ENCODE peak calls at places on chromosomes 12 and 14, in ten cellular contexts. J is HCT116; N is kidney; S is breast epithelium; Q is pancreas; P is GM23338; C is CD4-positive, CD25-positive, alpha-beta regulatory T cell; B is lower lobe of right lung; E is mammary epithelial cell; Y is stomach. D is an unnamed sample. For H3K4me1, the result is how much of the 10 kb centered on the place peaks cover.

GRCh38 chr14:73728106-73729014 is 14.2 kb upstream of the PNMA1 start:
- DNase-seq in J (peak), N (peak), S (peak), Q (peak), P (peak), C (peak), B (peak), E (peak), Y (peak), D (peak)

GRCh38 chr14:87944987-87945604 is 47.9 kb downstream of the GALC start:
- DNase-seq in J (peak), N (no peak), S (no peak), Q (no peak), P (peak), C (peak), B (no peak), E (peak), Y (no peak), D (no peak)

GRCh38 chr12:31594681-31595080 is 3.7 kb upstream of the DENND5B start:
- DNase-seq in J (no peak), N (peak), S (no peak), Q (no peak), P (no peak), C (no peak), B (no peak), E (no peak), Y (no peak), D (no peak)

GRCh38 chr12:50184261-50184660 is 17.1 kb upstream of the CERS5 start:
- DNase-seq in J (no peak), N (no peak), S (no peak), Q (no peak), P (no peak), C (no peak), B (no peak), E (no peak), Y (no peak), D (no peak)

GRCh38 chr14:61573748-61574513 is 121.4 kb upstream of the HIF1A start:
- DNase-seq in J (no peak), N (no peak), S (no peak), Q (no peak), P (no peak), C (no peak), B (no peak), E (peak), Y (no peak), D (no peak)

GRCh38 chr14:92651106-92651792 is 97.2 kb downstream of the LGMN start:
- DNase-seq in J (no peak), N (peak), S (no peak), Q (no peak), P (no peak), C (peak), B (peak), E (no peak), Y (peak), D (peak)

GRCh38 chr14:46344327-46344937 is 307.1 kb downstream of the RPL10L start:
- DNase-seq in J (peak), N (no peak), S (no peak), Q (no peak), P (peak), C (no peak), B (no peak), E (peak), Y (no peak), D (no peak)

GRCh38 chr14:32724864-32725550 is 213.7 kb upstream of the NPAS3 start:
- DNase-seq in J (no peak), N (peak), S (no peak), Q (no peak), P (peak), C (no peak), B (no peak), E (peak), Y (no peak), D (no peak)

GRCh38 chr14:62179367-62180018 is 417.3 kb downstream of the SNAPC1 start:
- DNase-seq in J (peak), N (no peak), S (no peak), Q (peak), P (peak), C (no peak), B (no peak), E (peak), Y (peak), D (no peak)

GRCh38 chr12:18158774-18159557 is 69.0 kb upstream of the RERGL start:
- DNase-seq in J (no peak), N (no peak), S (no peak), Q (no peak), P (peak), C (peak), B (no peak), E (peak), Y (no peak), D (no peak)

GRCh38 chr12:119693006-119693405 is 25.1 kb downstream of the PRKAB1 start:
- DNase-seq in J (no peak), N (no peak), S (no peak), Q (peak), P (no peak), C (no peak), B (no peak), E (peak), Y (peak), D (no peak)

GRCh38 chr12:56082967-56083366 is 3.0 kb downstream of the ERBB3 start:
- DNase-seq in J (no peak), N (no peak), S (no peak), Q (no peak), P (no peak), C (no peak), B (no peak), E (no peak), Y (no peak), D (no peak)

GRCh38 chr12:122020795-122021192 is 890 bp upstream of the BCL7A start:
- DNase-seq in J (no peak), N (no peak), S (no peak), Q (no peak), P (peak), C (no peak), B (no peak), E (no peak), Y (no peak), D (no peak)

GRCh38 chr12:127489055-127489454 is 777.9 kb upstream of the TMEM132C start:
- DNase-seq in J (no peak), N (no peak), S (no peak), Q (no peak), P (no peak), C (no peak), B (no peak), E (no peak), Y (peak), D (no peak)
- H3K4me1 ChIP-seq in J (under half), N (under half), S (under half), Q (under half), P (under half), C (under half), B (under half), E (under half), Y (under half), D (under half)

GRCh38 chr14:94111276-94112095 is 950 bp downstream of the IFI27 start:
- DNase-seq in J (no peak), N (peak), S (no peak), Q (no peak), P (no peak), C (no peak), B (no peak), E (no peak), Y (no peak), D (no peak)

GRCh38 chr14:94113908-94114588 is 3.5 kb downstream of the IFI27 start:
- DNase-seq in J (no peak), N (no peak), S (no peak), Q (no peak), P (no peak), C (no peak), B (no peak), E (no peak), Y (peak), D (no peak)

GRCh38 chr14:94113073-94113472 is 2.5 kb downstream of the IFI27 start:
- DNase-seq in J (no peak), N (no peak), S (no peak), Q (no peak), P (no peak), C (no peak), B (no peak), E (no peak), Y (peak), D (no peak)

GRCh38 chr14:94113490-94113889 is 3.0 kb downstream of the IFI27 start:
- DNase-seq in J (no peak), N (no peak), S (no peak), Q (peak), P (no peak), C (no peak), B (no peak), E (peak), Y (peak), D (no peak)

GRCh38 chr14:94112513-94113060 is 2.1 kb downstream of the IFI27 start:
- DNase-seq in J (no peak), N (no peak), S (no peak), Q (no peak), P (no peak), C (no peak), B (no peak), E (no peak), Y (peak), D (no peak)
- H3K27ac ChIP-seq in J (no peak), N (no peak), S (peak), Q (no peak), P (no peak), C (no peak), B (peak), E (no peak), Y (peak), D (no peak)

DNA sequence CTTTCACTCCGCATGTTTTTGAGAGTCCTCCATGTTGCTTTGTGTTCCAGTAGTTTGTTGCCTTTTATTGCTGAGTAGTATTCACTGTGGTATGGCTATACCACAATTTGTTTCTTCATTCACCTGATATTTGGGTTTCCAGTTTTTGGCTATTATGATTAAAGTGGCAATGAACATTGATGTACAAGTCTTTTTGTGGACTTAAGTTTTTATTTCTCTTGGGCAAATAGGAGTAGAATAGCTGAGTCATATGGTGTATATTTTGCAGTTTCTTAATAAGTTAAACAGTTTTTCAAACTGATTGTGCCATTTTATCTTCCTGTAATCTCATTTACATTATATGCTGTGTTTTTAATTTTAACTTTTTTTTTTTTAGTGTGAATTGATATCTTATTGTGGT is 16.2 kb downstream of the ADIPOR2 start:
- DNase-seq in J (no peak), N (no peak), S (no peak), Q (no peak), P (no peak), C (no peak), B (no peak), E (no peak), Y (no peak), D (no peak)
- H3K4me1 ChIP-seq in J (under half), N (under half), S (under half), Q (under half), P (under half), C (under half), B (half or more), E (under half), Y (half or more), D (under half)

GRCh38 chr12:53464685-53465084 is 12.8 kb downstream of the PCBP2 start:
- DNase-seq in J (no peak), N (no peak), S (no peak), Q (no peak), P (no peak), C (no peak), B (no peak), E (no peak), Y (no peak), D (no peak)

GRCh38 chr12:53461059-53461458 is 9.2 kb downstream of the PCBP2 start:
- DNase-seq in J (no peak), N (no peak), S (no peak), Q (no peak), P (no peak), C (no peak), B (no peak), E (no peak), Y (no peak), D (no peak)

GRCh38 chr12:53463802-53464375 is 12.0 kb downstream of the PCBP2 start:
- DNase-seq in J (no peak), N (no peak), S (no peak), Q (no peak), P (no peak), C (no peak), B (no peak), E (no peak), Y (no peak), D (no peak)

GRCh38 chr12:53461591-53461990 is 9.7 kb downstream of the PCBP2 start:
- DNase-seq in J (no peak), N (no peak), S (no peak), Q (no peak), P (no peak), C (no peak), B (no peak), E (no peak), Y (no peak), D (no peak)

GRCh38 chr12:53462935-53463334 is 11.0 kb downstream of the PCBP2 start:
- DNase-seq in J (no peak), N (no peak), S (no peak), Q (no peak), P (no peak), C (no peak), B (no peak), E (no peak), Y (no peak), D (no peak)
- H3K27ac ChIP-seq in J (no peak), N (peak), S (no peak), Q (no peak), P (no peak), C (no peak), B (no peak), E (no peak), Y (no peak), D (no peak)

GRCh38 chr12:15629761-15630160 is 159.4 kb downstream of the EPS8 start:
- DNase-seq in J (no peak), N (no peak), S (no peak), Q (no peak), P (no peak), C (no peak), B (no peak), E (peak), Y (no peak), D (no peak)

GRCh38 chr12:15632708-15633107 is 156.5 kb downstream of the EPS8 start:
- DNase-seq in J (peak), N (no peak), S (no peak), Q (no peak), P (no peak), C (no peak), B (no peak), E (peak), Y (no peak), D (no peak)

GRCh38 chr12:15627995-15628945 is 160.9 kb downstream of the EPS8 start:
- DNase-seq in J (no peak), N (no peak), S (no peak), Q (no peak), P (no peak), C (no peak), B (no peak), E (no peak), Y (no peak), D (no peak)

GRCh38 chr12:15631007-15631715 is 158.0 kb downstream of the EPS8 start:
- DNase-seq in J (no peak), N (no peak), S (no peak), Q (no peak), P (no peak), C (no peak), B (no peak), E (no peak), Y (no peak), D (no peak)

DNA sequence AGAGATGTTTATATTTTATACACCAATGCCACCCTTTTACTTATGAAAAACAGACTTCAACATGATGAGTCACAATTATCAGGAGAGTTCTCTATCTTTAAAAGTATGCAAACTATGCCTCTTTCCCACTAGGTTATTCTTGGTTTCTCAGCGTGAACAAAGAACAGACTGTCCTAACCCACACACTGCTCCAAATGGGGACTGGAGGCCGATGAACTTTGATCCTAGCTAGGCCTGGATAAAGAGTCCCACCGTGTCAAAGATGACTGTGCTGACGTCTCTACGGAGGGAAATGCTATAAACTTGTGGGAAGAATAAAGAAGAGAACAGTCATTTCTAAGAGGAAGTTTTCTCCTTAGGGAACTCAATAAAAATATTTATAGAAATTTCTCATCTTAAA is 160.1 kb downstream of the EPS8 start:
- DNase-seq in J (peak), N (peak), S (no peak), Q (peak), P (peak), C (no peak), B (no peak), E (peak), Y (peak), D (peak)
- H3K4me1 ChIP-seq in J (half or more), N (under half), S (under half), Q (under half), P (under half), C (under half), B (under half), E (under half), Y (under half), D (under half)

GRCh38 chr12:58540480-58541299 is 379.6 kb downstream of the LRIG3 start:
- DNase-seq in J (peak), N (peak), S (no peak), Q (peak), P (peak), C (no peak), B (peak), E (peak), Y (peak), D (peak)
- H3K27ac ChIP-seq in J (no peak), N (no peak), S (no peak), Q (no peak), P (no peak), C (no peak), B (no peak), E (no peak), Y (no peak), D (no peak)

GRCh38 chr12:12726543-12727093 is 9.4 kb downstream of the CDKN1B start:
- DNase-seq in J (no peak), N (no peak), S (no peak), Q (no peak), P (no peak), C (no peak), B (no peak), E (peak), Y (no peak), D (no peak)

GRCh38 chr12:12724421-12725085 is 7.4 kb downstream of the CDKN1B start:
- DNase-seq in J (no peak), N (no peak), S (no peak), Q (no peak), P (peak), C (no peak), B (no peak), E (no peak), Y (no peak), D (no peak)

GRCh38 chr12:12723681-12724420 is 6.7 kb downstream of the CDKN1B start:
- DNase-seq in J (no peak), N (peak), S (no peak), Q (peak), P (peak), C (peak), B (peak), E (peak), Y (peak), D (peak)

GRCh38 chr12:12725956-12726542 is 8.9 kb downstream of the CDKN1B start:
- DNase-seq in J (no peak), N (no peak), S (no peak), Q (no peak), P (no peak), C (no peak), B (no peak), E (no peak), Y (no peak), D (no peak)

DNA sequence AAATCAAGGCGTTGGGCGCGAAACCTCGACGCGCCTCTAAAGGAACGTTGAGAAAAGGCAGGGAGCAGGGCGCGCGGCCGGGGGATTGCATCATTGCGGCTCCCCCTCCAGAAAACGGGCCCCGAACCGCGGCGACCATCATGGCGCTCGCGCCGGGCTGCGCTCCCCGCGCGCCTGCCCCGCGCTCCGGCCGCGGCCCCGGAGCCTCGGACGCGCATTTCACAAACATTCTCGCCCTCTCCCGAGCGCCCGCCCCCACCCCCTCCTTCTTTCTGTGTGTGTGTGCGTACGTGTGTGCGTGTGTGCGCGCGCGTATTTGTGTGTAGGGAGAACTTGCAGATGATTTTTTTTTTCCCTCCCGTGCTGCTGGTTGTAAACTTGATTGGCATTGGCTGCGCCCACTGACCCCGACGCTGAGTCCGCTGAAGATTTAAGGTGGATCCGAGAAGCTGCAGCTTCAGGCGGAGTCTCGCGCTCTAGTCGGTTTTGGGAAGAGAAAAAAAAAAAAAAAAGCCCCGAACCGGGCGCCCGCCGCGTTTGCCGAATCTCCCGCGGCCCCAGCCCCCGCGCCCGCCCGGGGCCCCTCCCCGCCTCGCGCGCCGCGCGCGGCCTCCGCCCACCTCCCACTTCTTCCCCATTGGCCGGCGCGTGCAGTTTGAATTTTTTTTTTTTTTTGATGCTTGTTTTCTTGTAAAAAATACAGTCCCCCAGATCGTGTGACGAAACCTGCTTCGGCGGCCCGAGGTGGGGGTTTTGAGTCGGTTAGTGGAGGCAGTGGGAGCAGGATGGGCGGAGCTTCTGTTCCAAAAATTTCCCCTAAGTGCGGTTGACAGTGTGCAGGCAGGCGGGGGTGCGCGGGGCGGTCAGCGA is 8.2 kb downstream of the CDKN1B start:
- DNase-seq in J (peak), N (peak), S (peak), Q (peak), P (peak), C (peak), B (peak), E (peak), Y (peak), D (peak)
- H3K4me1 ChIP-seq in J (under half), N (under half), S (under half), Q (under half), P (under half), C (half or more), B (under half), E (under half), Y (under half), D (under half)

GRCh38 chr12:120962487-120963054 is 15.8 kb upstream of the HNF1A start:
- DNase-seq in J (no peak), N (no peak), S (no peak), Q (no peak), P (no peak), C (no peak), B (no peak), E (peak), Y (no peak), D (no peak)

GRCh38 chr12:120964298-120964697 is 14.0 kb upstream of the HNF1A start:
- DNase-seq in J (no peak), N (peak), S (no peak), Q (no peak), P (no peak), C (no peak), B (no peak), E (no peak), Y (no peak), D (no peak)

GRCh38 chr12:120965125-120965524 is 13.2 kb upstream of the HNF1A start:
- DNase-seq in J (no peak), N (peak), S (no peak), Q (no peak), P (no peak), C (no peak), B (no peak), E (no peak), Y (no peak), D (no peak)

GRCh38 chr12:120961604-120962486 is 16.5 kb upstream of the HNF1A start:
- DNase-seq in J (no peak), N (no peak), S (no peak), Q (peak), P (peak), C (no peak), B (no peak), E (no peak), Y (peak), D (no peak)

DNA sequence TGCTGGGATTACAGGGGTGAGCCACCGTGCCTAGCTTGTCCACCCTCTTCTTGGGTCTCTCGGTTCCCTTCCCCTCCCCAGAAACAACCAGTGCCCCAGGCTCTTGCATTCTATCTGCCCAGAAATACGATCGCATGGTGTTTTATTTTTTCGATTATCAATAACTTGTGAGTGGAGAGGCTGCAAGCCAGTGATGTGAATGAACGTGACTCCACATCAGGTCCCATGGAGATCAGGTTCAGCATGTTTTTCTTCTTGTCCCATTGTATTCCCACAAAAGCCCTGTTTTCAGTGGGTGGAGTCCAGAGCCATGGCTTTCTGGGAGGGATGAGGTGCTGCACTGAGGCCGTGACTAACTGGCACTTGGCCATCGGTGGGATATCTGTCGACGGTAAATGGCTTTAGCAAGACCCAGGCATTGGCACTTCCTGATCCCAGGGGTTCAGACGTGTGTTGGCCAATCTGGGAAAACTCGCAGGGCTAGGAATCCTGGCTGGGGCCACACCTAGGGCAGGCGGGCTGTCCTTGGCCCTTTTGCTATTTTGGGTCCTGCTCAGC is 12.7 kb upstream of the HNF1A start:
- DNase-seq in J (no peak), N (peak), S (no peak), Q (no peak), P (peak), C (no peak), B (no peak), E (no peak), Y (no peak), D (no peak)
- H3K27ac ChIP-seq in J (no peak), N (no peak), S (no peak), Q (no peak), P (no peak), C (no peak), B (no peak), E (no peak), Y (no peak), D (no peak)

D was measured in aorta.